ENCODE peak calls at places on chromosomes 6 and 20, in seven cellular contexts. R is T-cell; S is cerebellar cortex; C is esophagus muscularis mucosa; T is CD8-positive, alpha-beta memory T cell; G is natural killer cell treated with Interleukin-12 subunit alpha and Interleukin-12 subunit beta and Interleukin-15 and Interleukin-18, amount 100 ng/mL, for 72 hours; B is NT2/D1. W is an unnamed sample.

GRCh38 chr6:39930540-39930939 is 3.7 kb downstream of the MOCS1 start:
- DNase-seq in S (no peak), R (no peak), T (no peak), B (no peak), C (no peak), G (no peak), W (no peak)

GRCh38 chr6:6246539-6246938 is 73.9 kb downstream of the F13A1 start:
- DNase-seq in R (no peak), C (no peak), B (no peak), T (no peak), S (no peak), G (no peak), W (no peak)

GRCh38 chr20:59783020-59784010 is 150.1 kb downstream of the SYCP2 start:
- DNase-seq in T (no peak), S (peak), R (peak), C (peak), G (no peak), B (peak), W (no peak)

GRCh38 chr6:80939936-80940335 is 812.5 kb downstream of the TENT5A start:
- DNase-seq in B (no peak), C (no peak), T (no peak), S (no peak), R (no peak), G (no peak), W (no peak)

GRCh38 chr20:64102647-64103354 is 4.6 kb downstream of the NPBWR2 start:
- DNase-seq in B (no peak), G (peak), S (peak), R (no peak), T (no peak), C (no peak), W (no peak)

GRCh38 chr6:157383471-157383870 is 2.5 kb downstream of the ZDHHC14 start:
- DNase-seq in B (no peak), T (no peak), R (no peak), G (no peak), S (peak), C (no peak), W (no peak)

GRCh38 chr20:58555078-58555765 is 40.0 kb upstream of the APCDD1L start:
- DNase-seq in R (no peak), S (no peak), B (no peak), T (no peak), G (no peak), C (no peak), W (no peak)

GRCh38 chr6:38713812-38714211 is 1.3 kb upstream of the DNAH8 start:
- DNase-seq in S (no peak), G (peak), C (no peak), T (peak), R (peak), B (no peak), W (no peak)

GRCh38 chr20:45905505-45906079 is 6.4 kb downstream of the PLTP start:
- DNase-seq in C (no peak), R (no peak), T (no peak), S (no peak), B (no peak), G (no peak), W (no peak)

GRCh38 chr20:45098096-45098773 is 2.7 kb downstream of the KCNS1 start:
- DNase-seq in R (no peak), T (no peak), C (no peak), B (peak), G (no peak), S (no peak), W (no peak)

GRCh38 chr20:34249291-34249690 is 8.1 kb downstream of the ASIP start:
- DNase-seq in G (peak), B (no peak), R (no peak), C (no peak), S (no peak), T (no peak), W (no peak)

W was measured in LNCaP clone FGC.